ENCODE peak calls at places on chromosomes 2 and 18, in ten cellular contexts. S is PC-3, V is hepatocyte, Z is neural progenitor cell, C is MM.1S, P is PC-9, K is fibroblast of lung, B is endothelial cell of umbilical vein, X is HCT116, H is GM23248. I is an unnamed sample.

GRCh38 chr2:33426666-33427231 is 49.7 kb upstream of the RASGRP3 start:
- DNase-seq in S (peak; percentile 38), V (peak; percentile 72), Z (no peak), C (no peak), P (peak; percentile 40), K (peak; percentile 71), B (no peak), X (no peak), H (peak; percentile 65), I (peak; percentile 45)

GRCh38 chr2:75603477-75603876 is 42.7 kb upstream of the EVA1A start:
- DNase-seq in S (peak; percentile 49), V (no peak), Z (no peak), C (no peak), P (peak; percentile 38), K (no peak), B (no peak), X (no peak), H (peak; percentile 73), I (no peak)

GRCh38 chr2:207621640-207622039 is 3.6 kb downstream of the METTL21A start:
- DNase-seq in S (no peak), V (no peak), Z (no peak), C (no peak), P (no peak), K (no peak), B (no peak), X (no peak), H (no peak), I (no peak)

GRCh38 chr2:173159794-173160463 is 84.3 kb downstream of the MAP3K20 start:
- DNase-seq in S (peak; percentile 96), V (peak; percentile 86), Z (peak; percentile 27), C (no peak), P (peak; percentile 99), K (peak; percentile 98), B (peak; percentile 49), X (peak; percentile 51), H (peak; percentile 99), I (peak; percentile 90)

GRCh38 chr18:51151568-51152511 is 45.6 kb downstream of the MEX3C start:
- DNase-seq in S (no peak), V (no peak), Z (no peak), C (peak; percentile 76), P (no peak), K (no peak), B (no peak), X (no peak), H (no peak), I (no peak)

GRCh38 chr2:67318966-67319590 is 78.1 kb upstream of the ETAA1 start:
- DNase-seq in S (no peak), V (no peak), Z (no peak), C (no peak), P (no peak), K (peak; percentile 63), B (no peak), X (no peak), H (no peak), I (no peak)

GRCh38 chr18:21740474-21740723 is 193 bp upstream of the MIB1 start:
- DNase-seq in S (peak; percentile 97), V (peak; percentile 100), Z (no peak), C (peak; percentile 97), P (peak; percentile 78), K (peak; percentile 93), B (peak; percentile 98), X (no peak), H (peak; percentile 99), I (no peak)

GRCh38 chr18:7572837-7573236 is 5.7 kb downstream of the PTPRM start:
- DNase-seq in S (peak; percentile 43), V (no peak), Z (no peak), C (peak; percentile 41), P (no peak), K (peak; percentile 68), B (peak; percentile 42), X (no peak), H (peak; percentile 67), I (no peak)

GRCh38 chr2:155645771-155646170 is 686.8 kb downstream of the NR4A2 start:
- DNase-seq in S (no peak), V (no peak), Z (no peak), C (no peak), P (no peak), K (peak; percentile 7), B (no peak), X (no peak), H (no peak), I (no peak)

GRCh38 chr2:217162533-217162932 is 302.7 kb upstream of the TNP1 start:
- DNase-seq in S (peak; percentile 94), V (peak; percentile 30), Z (peak; percentile 19), C (peak; percentile 10), P (peak; percentile 57), K (peak; percentile 98), B (no peak), X (peak; percentile 43), H (peak; percentile 81), I (no peak)

DNA sequence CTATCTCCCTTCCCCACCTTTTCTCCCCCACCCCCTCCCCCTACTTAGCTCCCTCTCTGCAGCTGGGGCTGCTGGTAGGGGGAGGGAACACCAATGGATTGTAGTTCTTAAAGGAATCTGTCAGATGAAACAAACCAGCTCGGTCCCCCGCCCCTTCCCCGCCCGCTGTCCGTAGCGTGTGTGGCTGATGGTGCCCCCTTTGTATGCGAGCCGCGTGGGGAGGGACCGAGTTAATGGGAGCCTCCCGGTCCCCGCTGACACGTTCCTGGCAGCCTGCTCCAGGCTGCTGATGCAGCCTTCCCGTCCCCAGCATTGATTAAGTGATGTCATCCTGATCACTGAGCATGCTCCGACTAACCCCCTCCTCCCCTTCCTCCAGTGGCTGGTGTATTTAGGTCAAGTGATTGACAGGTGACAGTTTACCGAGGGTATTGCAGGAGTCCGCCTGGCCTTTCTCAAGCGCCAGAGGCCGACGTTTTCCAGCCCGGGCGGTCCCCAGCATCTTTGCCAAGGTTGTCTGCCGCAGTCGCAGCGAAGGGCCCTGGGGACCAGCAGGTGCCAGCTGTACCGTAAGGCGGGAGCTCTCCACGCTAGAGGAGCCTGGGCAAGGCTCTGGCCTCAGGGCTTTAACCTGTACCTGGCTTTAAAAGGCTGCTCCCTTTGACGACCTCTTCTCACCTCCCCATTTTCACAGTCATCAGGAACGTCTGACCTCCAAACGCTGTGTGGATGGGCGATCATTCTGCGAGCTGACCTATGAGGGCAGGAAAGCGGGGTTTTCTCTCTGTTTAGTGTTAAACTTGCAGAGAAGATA is 1.8 kb downstream of the KIF5C start:
- DNase-seq in S (peak; percentile 39), V (peak; percentile 65), Z (peak; percentile 95), C (no peak), P (no peak), K (no peak), B (no peak), X (no peak), H (peak; percentile 14), I (no peak)
- TF ChIP-seq EZH2 in S (peak; percentile 4), V (no peak), Z (no peak), C (no peak), P (no peak), K (peak; percentile 78), B (peak; percentile 70), X (no peak), H (no peak), I (peak; percentile 81)

GRCh38 chr2:31137211-31138036 is 816 bp downstream of the GALNT14 start:
- DNase-seq in S (peak; percentile 11), V (peak; percentile 15), Z (peak; percentile 60), C (peak; percentile 26), P (no peak), K (no peak), B (no peak), X (no peak), H (peak; percentile 47), I (no peak)
- TF ChIP-seq EZH2 in S (no peak), V (peak; percentile 79), Z (peak; percentile 92), C (no peak), P (no peak), K (no peak), B (peak; percentile 66), X (no peak), H (peak; percentile 15), I (no peak)

GRCh38 chr2:174682578-174683391 is 81.5 kb downstream of the CHRNA1 start:
- DNase-seq in S (no peak), V (peak; percentile 84), Z (peak; percentile 84), C (peak; percentile 18), P (no peak), K (peak; percentile 63), B (peak; percentile 55), X (no peak), H (peak; percentile 88), I (no peak)

GRCh38 chr2:174683392-174683759 is 80.9 kb downstream of the CHRNA1 start:
- DNase-seq in S (no peak), V (peak; percentile 48), Z (peak; percentile 52), C (no peak), P (no peak), K (peak; percentile 63), B (peak; percentile 56), X (no peak), H (peak; percentile 69), I (no peak)

GRCh38 chr2:174681983-174682577 is 82.2 kb downstream of the CHRNA1 start:
- DNase-seq in S (no peak), V (peak; percentile 51), Z (peak; percentile 59), C (no peak), P (no peak), K (peak; percentile 41), B (peak; percentile 55), X (no peak), H (peak; percentile 76), I (no peak)

GRCh38 chr2:174680221-174680620 is 82.6 kb upstream of the WIPF1 start:
- DNase-seq in S (no peak), V (no peak), Z (no peak), C (no peak), P (no peak), K (no peak), B (no peak), X (no peak), H (no peak), I (no peak)

DNA sequence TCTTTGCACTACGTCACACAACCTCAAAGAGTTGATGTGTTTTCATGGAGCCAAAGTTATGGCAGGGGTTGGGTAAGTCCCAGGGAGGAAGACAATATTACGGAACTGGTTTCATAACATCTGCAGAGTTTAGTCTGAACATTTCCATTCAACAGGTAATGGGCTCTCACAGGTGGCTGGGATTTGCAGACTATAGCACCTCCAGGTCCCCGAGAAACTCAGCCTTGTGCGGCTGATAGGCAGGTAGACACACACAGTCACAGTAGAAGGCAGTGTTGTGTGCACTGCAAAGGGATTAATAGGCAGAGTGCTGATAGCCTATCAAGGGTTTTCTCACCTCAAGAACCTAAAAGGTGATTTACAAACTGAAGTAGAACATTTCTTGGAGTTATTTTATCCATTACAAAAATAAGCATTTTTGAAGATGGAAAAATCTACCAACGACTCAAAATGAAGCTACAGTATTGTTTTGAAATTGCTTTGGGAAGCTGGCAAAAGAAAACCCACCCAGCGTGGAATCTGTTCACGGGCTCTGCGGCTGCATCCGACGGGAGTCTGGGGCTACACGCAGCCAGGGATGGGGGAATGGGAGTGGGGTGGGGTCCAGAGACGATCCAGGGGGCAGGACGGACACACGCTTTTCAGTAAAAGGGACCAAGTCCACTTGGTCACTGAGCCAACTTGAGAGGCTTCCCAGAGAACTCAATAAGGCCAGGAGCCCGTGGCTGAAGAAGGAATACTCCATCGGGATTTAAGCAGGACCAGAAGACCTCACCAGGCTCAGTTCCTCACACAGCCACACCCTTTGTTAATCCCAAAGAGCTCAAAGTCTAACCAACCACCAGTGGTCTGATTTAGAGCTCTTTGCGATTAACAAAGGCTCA is 82.9 kb downstream of the CHRNA1 start:
- DNase-seq in S (no peak), V (peak; percentile 59), Z (peak; percentile 56), C (no peak), P (no peak), K (peak; percentile 46), B (no peak), X (no peak), H (peak; percentile 76), I (no peak)
- TF ChIP-seq EZH2 in S (no peak), V (no peak), Z (no peak), C (no peak), P (no peak), K (no peak), B (no peak), X (no peak), H (no peak), I (no peak)

GRCh38 chr18:79797518-79798345 is at the start of gene KCNG2:
- DNase-seq in S (no peak), V (peak; percentile 58), Z (peak; percentile 87), C (no peak), P (no peak), K (peak; percentile 26), B (no peak), X (no peak), H (peak; percentile 42), I (no peak)
- TF ChIP-seq EZH2 in S (no peak), V (no peak), Z (no peak), C (no peak), P (no peak), K (peak; percentile 93), B (no peak), X (no peak), H (no peak), I (peak; percentile 87)

I was measured in keratinocyte.